ENCODE peak calls at places on chromosome 21, in six cellular contexts. Q, S, U, T, X and Z are unnamed samples.

GRCh38 chr21:34545079-34545884 is 33.3 kb upstream of the KCNE1 start:
- DNase-seq in Q (no peak), S (peak), U (no peak), T (peak), X (peak), Z (peak)

GRCh38 chr21:45545236-45545570 is 3.0 kb upstream of the SLC19A1 start:
- DNase-seq in Q (no peak), S (no peak), U (no peak), T (no peak), X (no peak), Z (no peak)

GRCh38 chr21:35792569-35792968 is 267.8 kb downstream of the SETD4 start:
- DNase-seq in Q (no peak), S (peak), U (no peak), T (no peak), X (no peak), Z (no peak)

GRCh38 chr21:38352536-38353219 is 95.9 kb downstream of the KCNJ15 start:
- DNase-seq in Q (peak), S (no peak), U (peak), T (peak), X (peak), Z (peak)

GRCh38 chr21:30718239-30718909 is at the start of gene KRTAP21-3:
- DNase-seq in Q (no peak), S (no peak), U (no peak), T (no peak), X (peak), Z (peak)

GRCh38 chr21:25867041-25867440 is 132.3 kb downstream of the GABPA start:
- DNase-seq in Q (no peak), S (no peak), U (no peak), T (no peak), X (no peak), Z (no peak)

GRCh38 chr21:35154788-35155187 is 105.7 kb upstream of the RUNX1 start:
- DNase-seq in Q (no peak), S (no peak), U (no peak), T (no peak), X (no peak), Z (no peak)

GRCh38 chr21:24023936-24024335 is 1583.3 kb downstream of the MRPL39 start:
- DNase-seq in Q (no peak), S (no peak), U (peak), T (no peak), X (no peak), Z (no peak)

GRCh38 chr21:42669069-42669468 is 15.6 kb downstream of the PDE9A start:
- DNase-seq in Q (no peak), S (no peak), U (no peak), T (no peak), X (no peak), Z (no peak)

GRCh38 chr21:14259669-14260458 is 43.9 kb downstream of the RBM11 start:
- DNase-seq in Q (no peak), S (peak), U (peak), T (peak), X (no peak), Z (peak)

GRCh38 chr21:45852886-45853400 is 128.6 kb upstream of the COL6A1 start:
- DNase-seq in Q (no peak), S (no peak), U (no peak), T (no peak), X (no peak), Z (no peak)

GRCh38 chr21:34560021-34560420 is 48.0 kb upstream of the KCNE1 start:
- DNase-seq in Q (no peak), S (no peak), U (no peak), T (no peak), X (no peak), Z (no peak)

GRCh38 chr21:44550807-44551206 is 498 bp downstream of the KRTAP10-2 start:
- DNase-seq in Q (no peak), S (no peak), U (peak), T (no peak), X (no peak), Z (no peak)

GRCh38 chr21:31554511-31555022 is 104.9 kb upstream of the SOD1 start:
- DNase-seq in Q (peak), S (peak), U (no peak), T (peak), X (peak), Z (peak)

GRCh38 chr21:44528634-44528995 is 11.4 kb downstream of the KRTAP10-1 start:
- DNase-seq in Q (no peak), S (no peak), U (no peak), T (no peak), X (no peak), Z (no peak)

GRCh38 chr21:31732891-31733520 is 1.1 kb upstream of the SCAF4 start:
- DNase-seq in Q (no peak), S (no peak), U (peak), T (no peak), X (peak), Z (no peak)